ENCODE peak calls at places on chromosomes 6 and 20, in five cellular contexts. One of them, this sample, is unnamed. For H3K4me1, the result is how much of the 10 kb centered on the place peaks cover.

GRCh38 chr20:2820896-2821869 is 5.0 kb downstream of the TMEM239 start:
- DNase-seq in sigmoid colon: no peak
- DNase-seq in transverse colon: no peak
- DNase-seq in GM12878: no peak
- DNase-seq in H1: peak
- DNase-seq in this sample: no peak

GRCh38 chr20:52244702-52245101 is 53.1 kb upstream of the ZFP64 start:
- DNase-seq in sigmoid colon: no peak
- DNase-seq in transverse colon: no peak
- DNase-seq in GM12878: no peak
- DNase-seq in H1: no peak
- DNase-seq in this sample: no peak

GRCh38 chr6:37182736-37183590 is 13.0 kb downstream of the PIM1 start:
- DNase-seq in sigmoid colon: no peak
- DNase-seq in transverse colon: peak
- DNase-seq in GM12878: peak
- DNase-seq in H1: no peak
- DNase-seq in this sample: no peak

GRCh38 chr6:42471116-42471515 is 19.4 kb upstream of the TRERF1 start:
- DNase-seq in sigmoid colon: no peak
- DNase-seq in transverse colon: no peak
- DNase-seq in GM12878: no peak
- DNase-seq in H1: no peak
- DNase-seq in this sample: no peak

GRCh38 chr6:137852811-137853210 is 14.2 kb upstream of the TNFAIP3 start:
- DNase-seq in sigmoid colon: no peak
- DNase-seq in transverse colon: no peak
- DNase-seq in GM12878: no peak
- DNase-seq in H1: no peak
- DNase-seq in this sample: no peak

GRCh38 chr6:159842035-159842434 is 42.0 kb downstream of the PNLDC1 start:
- DNase-seq in sigmoid colon: no peak
- DNase-seq in transverse colon: no peak
- DNase-seq in GM12878: no peak
- DNase-seq in H1: no peak
- DNase-seq in this sample: no peak

GRCh38 chr6:157244175-157244574 is 79.1 kb downstream of the TMEM242 start:
- DNase-seq in sigmoid colon: no peak
- DNase-seq in transverse colon: no peak
- DNase-seq in GM12878: no peak
- DNase-seq in H1: no peak
- DNase-seq in this sample: no peak

GRCh38 chr20:17650301-17650761 is 31.7 kb downstream of the RRBP1 start:
- DNase-seq in sigmoid colon: peak
- DNase-seq in transverse colon: no peak
- DNase-seq in GM12878: no peak
- DNase-seq in H1: no peak
- DNase-seq in this sample: no peak

GRCh38 chr20:916825-917224 is 691 bp upstream of the ANGPT4 start:
- DNase-seq in sigmoid colon: no peak
- DNase-seq in transverse colon: no peak
- DNase-seq in GM12878: no peak
- DNase-seq in H1: no peak
- DNase-seq in this sample: no peak

GRCh38 chr20:51481311-51481997 is 61.1 kb downstream of the NFATC2 start:
- DNase-seq in sigmoid colon: no peak
- DNase-seq in transverse colon: no peak
- DNase-seq in GM12878: no peak
- DNase-seq in H1: no peak
- DNase-seq in this sample: no peak

GRCh38 chr6:43772571-43773049 is 2.6 kb downstream of the VEGFA start:
- DNase-seq in sigmoid colon: peak
- DNase-seq in transverse colon: peak
- DNase-seq in GM12878: no peak
- DNase-seq in H1: no peak
- DNase-seq in this sample: no peak

GRCh38 chr20:58389324-58389967 is 417 bp downstream of the VAPB start:
- DNase-seq in sigmoid colon: peak
- DNase-seq in transverse colon: peak
- DNase-seq in GM12878: no peak
- DNase-seq in H1: no peak
- DNase-seq in this sample: peak

GRCh38 chr20:21548390-21549035 is 34.6 kb upstream of the NKX2-2 start:
- DNase-seq in sigmoid colon: no peak
- DNase-seq in transverse colon: no peak
- DNase-seq in GM12878: peak
- DNase-seq in H1: no peak
- DNase-seq in this sample: no peak

GRCh38 chr6:2988426-2989331 is 11.0 kb upstream of the NQO2 start:
- DNase-seq in sigmoid colon: peak
- DNase-seq in transverse colon: peak
- DNase-seq in GM12878: no peak
- DNase-seq in H1: peak
- DNase-seq in this sample: peak
- TF ChIP-seq EP300 in sigmoid colon: no peak
- TF ChIP-seq EP300 in transverse colon: no peak
- TF ChIP-seq EP300 in GM12878: no peak
- TF ChIP-seq EP300 in H1: peak
- TF ChIP-seq EP300 in this sample: no peak

GRCh38 chr6:116726947-116727346 is 38.6 kb downstream of the FAM162B start:
- DNase-seq in sigmoid colon: no peak
- DNase-seq in transverse colon: no peak
- DNase-seq in GM12878: no peak
- DNase-seq in H1: no peak
- DNase-seq in this sample: no peak

GRCh38 chr6:116730513-116730912 is 35.0 kb downstream of the FAM162B start:
- DNase-seq in sigmoid colon: no peak
- DNase-seq in transverse colon: no peak
- DNase-seq in GM12878: no peak
- DNase-seq in H1: no peak
- DNase-seq in this sample: no peak
- H3K4me1 ChIP-seq in sigmoid colon: under half
- H3K4me1 ChIP-seq in transverse colon: under half
- H3K4me1 ChIP-seq in GM12878: under half
- H3K4me1 ChIP-seq in H1: under half
- H3K4me1 ChIP-seq in this sample: under half

GRCh38 chr6:118893882-118894424 is at the start of gene ASF1A:
- DNase-seq in sigmoid colon: peak
- DNase-seq in transverse colon: peak
- DNase-seq in GM12878: peak
- DNase-seq in H1: peak
- DNase-seq in this sample: peak
- TF ChIP-seq EP300 in sigmoid colon: no peak
- TF ChIP-seq EP300 in transverse colon: no peak
- TF ChIP-seq EP300 in GM12878: no peak
- TF ChIP-seq EP300 in H1: peak
- TF ChIP-seq EP300 in this sample: peak

GRCh38 chr20:48736636-48737035 is 91.2 kb downstream of the PREX1 start:
- DNase-seq in sigmoid colon: peak
- DNase-seq in transverse colon: no peak
- DNase-seq in GM12878: no peak
- DNase-seq in H1: no peak
- DNase-seq in this sample: no peak
- H3K4me1 ChIP-seq in sigmoid colon: under half
- H3K4me1 ChIP-seq in transverse colon: under half
- H3K4me1 ChIP-seq in GM12878: under half
- H3K4me1 ChIP-seq in H1: under half
- H3K4me1 ChIP-seq in this sample: under half

GRCh38 chr6:125821825-125822281 is 31.1 kb downstream of the NCOA7 start:
- DNase-seq in sigmoid colon: no peak
- DNase-seq in transverse colon: peak
- DNase-seq in GM12878: no peak
- DNase-seq in H1: no peak
- DNase-seq in this sample: no peak
- TF ChIP-seq EP300 in sigmoid colon: no peak
- TF ChIP-seq EP300 in transverse colon: no peak
- TF ChIP-seq EP300 in GM12878: no peak
- TF ChIP-seq EP300 in H1: no peak
- TF ChIP-seq EP300 in this sample: no peak